ENCODE peak calls at places on chromosome 11, in ten cellular contexts. M is tibial nerve, D is suprapubic skin, X is IMR-90, Z is esophagus squamous epithelium, H is breast epithelium, J is body of pancreas, B is right lobe of liver, L is uterus, C is A549. Y is an unnamed sample.
A peak's percentile ranks its signal among the peaks of the same experiment; 100 is the strongest.

GRCh38 chr11:6402061-6402470 is 11.8 kb downstream of the SMPD1 start:
- DNase-seq in M (no peak), D (no peak), X (no peak), Z (no peak), H (no peak), J (no peak), B (no peak), L (no peak), C (no peak), Y (no peak)

GRCh38 chr11:128940603-128941002 is 2.1 kb downstream of the TP53AIP1 start:
- DNase-seq in M (no peak), D (no peak), X (no peak), Z (no peak), H (no peak), J (no peak), B (no peak), L (no peak), C (no peak), Y (no peak)

GRCh38 chr11:71406681-71407080 is 41.5 kb downstream of the DHCR7 start:
- DNase-seq in M (no peak), D (no peak), X (no peak), Z (no peak), H (no peak), J (no peak), B (no peak), L (no peak), C (no peak), Y (no peak)

GRCh38 chr11:75802913-75803820 is 11.8 kb upstream of the UVRAG start:
- DNase-seq in M (peak; percentile 78), D (peak; percentile 87), X (peak; percentile 65), Z (no peak), H (peak; percentile 76), J (peak; percentile 80), B (no peak), L (peak; percentile 76), C (peak; percentile 82), Y (peak; percentile 83)

GRCh38 chr11:117428856-117429229 is 101.2 kb downstream of the CEP164 start:
- DNase-seq in M (no peak), D (no peak), X (no peak), Z (no peak), H (no peak), J (no peak), B (no peak), L (no peak), C (no peak), Y (no peak)

GRCh38 chr11:128551641-128552335 is 35.6 kb downstream of the ETS1 start:
- DNase-seq in M (no peak), D (no peak), X (no peak), Z (no peak), H (no peak), J (no peak), B (no peak), L (no peak), C (no peak), Y (no peak)

GRCh38 chr11:107821199-107821926 is 37.2 kb downstream of the SLC35F2 start:
- DNase-seq in M (no peak), D (no peak), X (peak; percentile 50), Z (no peak), H (no peak), J (no peak), B (no peak), L (no peak), C (no peak), Y (no peak)

GRCh38 chr11:29328961-29329441 is 687.8 kb downstream of the KCNA4 start:
- DNase-seq in M (no peak), D (no peak), X (peak; percentile 95), Z (no peak), H (no peak), J (no peak), B (no peak), L (no peak), C (peak; percentile 33), Y (no peak)

GRCh38 chr11:33723238-33723881 is 12.9 kb downstream of the CD59 start:
- DNase-seq in M (no peak), D (no peak), X (peak; percentile 96), Z (no peak), H (no peak), J (no peak), B (no peak), L (no peak), C (peak; percentile 73), Y (no peak)

GRCh38 chr11:78809931-78810481 is 235.3 kb upstream of the NARS2 start:
- DNase-seq in M (no peak), D (no peak), X (peak; percentile 91), Z (no peak), H (no peak), J (no peak), B (no peak), L (no peak), C (no peak), Y (no peak)

GRCh38 chr11:57375490-57375889 is 5.5 kb downstream of the PRG3 start:
- DNase-seq in M (no peak), D (no peak), X (no peak), Z (no peak), H (no peak), J (no peak), B (no peak), L (no peak), C (no peak), Y (no peak)

GRCh38 chr11:57376095-57376812 is 4.7 kb downstream of the PRG3 start:
- DNase-seq in M (no peak), D (no peak), X (no peak), Z (no peak), H (no peak), J (no peak), B (no peak), L (no peak), C (no peak), Y (no peak)

GRCh38 chr11:57370251-57370650 is 10.7 kb downstream of the PRG3 start:
- DNase-seq in M (no peak), D (no peak), X (peak; percentile 73), Z (no peak), H (no peak), J (no peak), B (no peak), L (no peak), C (no peak), Y (no peak)

GRCh38 chr11:57377098-57377497 is 3.9 kb downstream of the PRG3 start:
- DNase-seq in M (no peak), D (no peak), X (no peak), Z (no peak), H (no peak), J (no peak), B (no peak), L (no peak), C (no peak), Y (no peak)

DNA sequence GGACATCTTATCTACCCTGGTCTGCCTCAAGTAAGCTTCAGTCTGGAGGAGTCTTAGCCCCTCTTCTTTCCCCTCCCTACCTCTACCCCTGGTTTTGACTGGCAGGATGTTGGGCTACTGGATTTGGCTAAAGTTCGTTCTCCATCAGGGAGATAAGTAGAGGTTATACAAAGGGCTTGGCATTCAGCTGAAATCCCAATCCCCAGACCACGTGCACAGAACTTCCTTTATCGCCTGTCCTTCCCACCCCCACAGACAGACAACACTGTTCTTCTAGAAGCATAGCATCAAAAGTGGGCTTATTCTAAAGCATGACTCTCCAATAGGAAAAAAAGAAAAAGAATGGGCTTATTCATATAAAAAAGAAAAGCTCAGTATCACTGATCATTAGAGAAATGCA is 7.8 kb downstream of the PRG3 start:
- DNase-seq in M (no peak), D (no peak), X (no peak), Z (no peak), H (no peak), J (no peak), B (no peak), L (no peak), C (no peak), Y (no peak)
- TF ChIP-seq POLR2A in M (no peak), D (no peak), X (no peak), Z (no peak), H (no peak), J (no peak), B (no peak), L (no peak), C (no peak), Y (no peak)

GRCh38 chr11:83881428-83881827 is 595.3 kb upstream of the CCDC90B start:
- DNase-seq in M (no peak), D (no peak), X (no peak), Z (no peak), H (no peak), J (no peak), B (no peak), L (no peak), C (no peak), Y (no peak)
- TF ChIP-seq CTCF in M (no peak), D (no peak), X (no peak), Z (no peak), H (no peak), J (no peak), B (no peak), L (no peak), C (no peak), Y (no peak)

DNA sequence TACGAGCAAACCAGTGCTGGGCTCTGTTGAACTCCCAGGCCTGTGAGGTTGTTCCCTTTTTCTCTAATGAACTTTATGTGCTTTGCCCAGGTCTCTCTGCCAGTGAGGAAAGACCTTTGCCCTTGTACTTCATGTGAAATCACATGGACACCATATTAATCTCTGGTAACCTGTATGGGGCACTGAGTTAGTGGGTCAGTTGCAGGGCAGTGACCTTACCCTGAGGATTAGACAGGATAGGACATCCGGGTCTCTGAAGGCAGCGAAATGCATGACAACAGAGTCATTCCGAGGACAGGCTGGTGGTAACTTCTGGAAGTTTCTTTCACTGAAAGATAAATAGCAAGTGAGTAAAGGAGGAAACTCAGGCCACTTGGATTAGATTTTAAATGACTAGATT is 93.7 kb downstream of the ZBTB16 start:
- DNase-seq in M (no peak), D (no peak), X (no peak), Z (no peak), H (no peak), J (no peak), B (peak; percentile 71), L (no peak), C (no peak), Y (no peak)
- TF ChIP-seq POLR2A in M (no peak), D (no peak), X (no peak), Z (no peak), H (no peak), J (no peak), B (peak; percentile 37), L (no peak), C (no peak), Y (no peak)

DNA sequence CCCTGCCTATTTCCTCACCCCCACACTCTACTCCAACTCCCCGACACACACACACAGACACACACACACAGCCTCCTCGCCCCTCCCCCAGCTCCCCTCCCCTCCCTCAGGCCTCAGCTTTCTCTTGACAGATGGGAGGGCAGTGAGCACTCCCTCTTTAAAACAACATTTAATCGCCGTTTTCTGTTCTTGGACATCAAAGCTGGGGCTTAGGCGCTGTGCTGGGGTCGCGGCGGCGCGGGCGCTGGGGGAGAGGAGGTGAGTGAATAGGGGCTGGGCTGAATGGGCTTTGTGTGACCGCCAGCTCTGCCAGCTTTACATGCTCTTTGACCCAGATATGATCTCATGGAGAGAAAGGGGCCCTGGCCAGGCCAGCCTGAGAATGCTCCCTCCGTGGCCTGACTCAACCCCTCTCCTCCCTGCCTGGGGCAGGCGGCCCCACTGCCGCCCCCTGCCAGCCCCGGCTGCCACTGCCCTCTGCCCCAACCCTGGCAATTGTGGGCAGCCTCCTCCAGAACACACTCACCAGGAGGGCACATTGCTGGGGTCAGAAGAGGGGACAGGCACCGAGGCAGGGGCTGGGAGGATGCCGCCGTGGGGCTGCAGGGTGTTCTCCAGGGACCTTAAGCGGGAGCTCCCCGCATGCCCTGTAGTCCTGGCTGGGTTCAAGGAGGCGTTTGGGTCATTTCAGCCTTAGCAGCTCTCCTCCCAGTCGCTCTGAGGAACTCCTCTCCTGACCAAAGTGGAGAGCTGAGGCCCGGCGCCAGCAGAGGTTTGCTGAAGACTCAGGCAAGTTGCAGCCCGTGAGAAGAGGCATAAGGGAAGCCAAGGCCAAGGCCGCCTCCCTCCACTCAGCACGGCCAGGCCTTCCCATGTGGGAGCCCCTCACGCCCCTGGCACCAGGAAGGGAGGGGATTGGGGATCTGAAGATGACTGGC is 38.3 kb upstream of the NNMT start:
- DNase-seq in M (peak; percentile 65), D (no peak), X (no peak), Z (no peak), H (peak; percentile 66), J (peak; percentile 43), B (peak; percentile 80), L (peak; percentile 84), C (no peak), Y (peak; percentile 82)
- TF ChIP-seq CTCF in M (peak; percentile 51), D (no peak), X (no peak), Z (peak; percentile 14), H (peak; percentile 17), J (no peak), B (peak; percentile 19), L (peak; percentile 32), C (no peak), Y (no peak)

Y was measured in spleen.